ENCODE peak calls at places on chromosomes 5 and 9, in eight cellular contexts. N is ovary, U is OCI-LY7, F is cardiac muscle cell, X is A549, J is testis, H is right atrium auricular region, L is dorsolateral prefrontal cortex. I is an unnamed sample.

GRCh38 chr5:138241688-138242547 is 28.8 kb upstream of the CDC23 start:
- DNase-seq in H (no peak), J (peak; percentile 31), U (no peak), F (peak; percentile 35), L (no peak), X (no peak), N (no peak), I (no peak)

GRCh38 chr9:37408933-37409710 is 13.4 kb upstream of the GRHPR start:
- DNase-seq in X (no peak), J (no peak), U (peak; percentile 100), L (no peak), N (no peak), H (no peak), F (no peak), I (no peak)

GRCh38 chr5:150599281-150599680 is 41.2 kb upstream of the SYNPO start:
- DNase-seq in X (no peak), F (no peak), N (peak; percentile 10), L (no peak), J (no peak), U (no peak), H (no peak), I (no peak)

GRCh38 chr9:38346811-38347735 is 45.4 kb upstream of the ALDH1B1 start:
- DNase-seq in J (no peak), N (no peak), X (no peak), U (no peak), F (no peak), L (no peak), H (peak; percentile 43), I (no peak)

GRCh38 chr9:72602629-72603028 is 81.2 kb downstream of the TMC1 start:
- DNase-seq in H (no peak), J (no peak), U (no peak), N (no peak), L (no peak), F (no peak), X (no peak), I (no peak)

GRCh38 chr5:151345808-151346478 is 1.4 kb downstream of the SLC36A2 start:
- DNase-seq in L (no peak), U (no peak), X (no peak), J (no peak), N (no peak), F (no peak), H (no peak), I (no peak)

GRCh38 chr5:13816126-13816525 is 128.4 kb downstream of the DNAH5 start:
- DNase-seq in F (no peak), U (no peak), J (no peak), H (no peak), L (no peak), X (no peak), N (no peak), I (no peak)

GRCh38 chr9:18717751-18718150 is 243.8 kb downstream of the ADAMTSL1 start:
- DNase-seq in U (no peak), F (no peak), L (no peak), J (no peak), N (no peak), H (no peak), X (no peak), I (no peak)

GRCh38 chr9:14277202-14277601 is 36.7 kb downstream of the NFIB start:
- DNase-seq in X (peak; percentile 24), N (no peak), F (no peak), L (no peak), H (no peak), J (no peak), U (no peak), I (no peak)

GRCh38 chr5:36728697-36729543 is 122.5 kb downstream of the SLC1A3 start:
- DNase-seq in X (peak; percentile 69), U (peak; percentile 73), N (no peak), J (peak; percentile 23), L (no peak), H (no peak), F (peak; percentile 76), I (no peak)

DNA sequence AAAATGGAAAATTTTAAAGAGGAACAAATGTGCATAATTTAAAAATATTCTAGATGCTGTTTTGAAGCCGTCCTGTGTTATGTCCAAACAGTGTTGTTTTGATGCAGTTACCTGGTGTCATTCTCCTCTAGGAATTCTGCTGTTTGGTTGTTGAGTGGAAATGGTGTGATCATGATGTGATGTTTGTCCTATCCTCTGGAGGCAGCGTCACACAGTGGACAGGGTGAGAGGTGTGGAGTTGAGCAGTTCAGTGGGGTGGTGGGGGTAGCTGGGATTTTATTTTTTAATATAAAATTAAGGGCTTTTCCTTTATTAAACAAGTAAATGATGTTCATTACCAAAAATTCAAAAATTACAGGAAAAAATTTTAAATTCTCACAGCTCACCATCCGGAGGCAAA is 31.2 kb downstream of the PRDM6 start:
- DNase-seq in N (no peak), H (no peak), X (peak; percentile 39), F (no peak), J (no peak), U (no peak), L (no peak), I (no peak)
- TF ChIP-seq CTCF in N (no peak), H (no peak), X (peak; percentile 19), F (peak; percentile 19), J (no peak), U (peak; percentile 37), L (no peak), I (no peak)

GRCh38 chr9:113153599-113153998 is 2.8 kb downstream of the SLC31A2 start:
- DNase-seq in U (no peak), H (no peak), X (no peak), N (no peak), J (no peak), F (no peak), L (no peak), I (no peak)

GRCh38 chr9:113155911-113156559 is 5.2 kb downstream of the SLC31A2 start:
- DNase-seq in X (no peak), F (no peak), U (no peak), J (no peak), N (no peak), L (no peak), H (no peak), I (no peak)

GRCh38 chr9:113152699-113153098 is 1.9 kb downstream of the SLC31A2 start:
- DNase-seq in X (no peak), N (no peak), J (no peak), H (no peak), U (no peak), L (no peak), F (no peak), I (no peak)

GRCh38 chr9:113154936-113155335 is 4.1 kb downstream of the SLC31A2 start:
- DNase-seq in X (no peak), U (no peak), H (no peak), J (no peak), L (no peak), F (no peak), N (no peak), I (no peak)

DNA sequence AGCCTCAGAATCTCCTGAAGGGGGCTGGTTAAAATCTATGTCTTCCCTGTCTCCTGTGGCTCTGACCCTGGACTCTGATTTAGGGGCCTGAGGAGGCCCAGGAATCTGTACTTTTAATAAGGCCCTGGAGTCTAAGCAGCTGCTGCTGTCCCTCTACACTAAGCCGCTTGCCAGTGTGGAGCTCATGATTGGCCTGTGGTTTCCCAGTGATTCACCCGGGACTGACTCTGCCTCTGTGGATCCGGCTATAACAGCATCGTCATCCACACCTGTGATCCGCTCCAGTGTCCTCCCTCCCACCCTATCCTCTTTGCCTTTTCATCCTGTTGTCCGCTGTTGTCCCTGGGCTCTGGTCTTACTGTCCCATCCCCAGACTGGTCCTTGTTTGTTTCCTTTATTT is 3.7 kb downstream of the SLC31A2 start:
- DNase-seq in X (no peak), F (no peak), U (no peak), J (no peak), H (no peak), N (no peak), L (peak; percentile 59), I (no peak)
- H3K27ac ChIP-seq in X (no peak overlapping the region), F (no peak overlapping the region), U (no peak overlapping the region), J (no peak overlapping the region), H (peak overlapping the region; percentile 17), N (no peak overlapping the region), L (peak overlapping the region; percentile 95), I (no peak overlapping the region)

GRCh38 chr9:32578976-32579375 is 6.0 kb upstream of the NDUFB6 start:
- DNase-seq in F (no peak), L (no peak), N (no peak), J (no peak), U (no peak), X (no peak), H (no peak), I (no peak)

GRCh38 chr9:32572900-32573523 is at the start of gene NDUFB6:
- DNase-seq in J (peak; percentile 97), U (peak; percentile 98), L (peak; percentile 92), N (peak; percentile 92), F (peak; percentile 97), H (peak; percentile 94), X (peak; percentile 95), I (peak; percentile 93)

GRCh38 chr9:32579706-32580331 is 6.9 kb upstream of the NDUFB6 start:
- DNase-seq in H (peak; percentile 68), N (peak; percentile 75), X (peak; percentile 59), F (peak; percentile 76), J (peak; percentile 88), U (peak; percentile 77), L (peak; percentile 57), I (no peak)

GRCh38 chr9:32580631-32581300 is 7.8 kb upstream of the NDUFB6 start:
- DNase-seq in H (no peak), X (no peak), J (peak; percentile 56), L (no peak), N (no peak), U (peak; percentile 51), F (peak; percentile 2), I (no peak)

GRCh38 chr9:32577316-32577715 is 4.4 kb upstream of the NDUFB6 start:
- DNase-seq in J (no peak), F (no peak), H (no peak), N (no peak), X (no peak), L (no peak), U (no peak), I (no peak)
- H3K4me3 ChIP-seq in J (no peak overlapping the region), F (no peak overlapping the region), H (no peak overlapping the region), N (no peak overlapping the region), X (no peak overlapping the region), L (no peak overlapping the region), U (no peak overlapping the region), I (no peak overlapping the region)

GRCh38 chr9:87883990-87884389 is 1.3 kb downstream of the SPATA31E1 start:
- DNase-seq in J (no peak), L (no peak), H (no peak), F (no peak), U (no peak), X (peak; percentile 18), N (no peak), I (no peak)
- TF ChIP-seq CTCF in J (no peak), L (no peak), H (no peak), F (peak; percentile 20), U (peak; percentile 56), X (peak; percentile 15), N (no peak), I (no peak)

DNA sequence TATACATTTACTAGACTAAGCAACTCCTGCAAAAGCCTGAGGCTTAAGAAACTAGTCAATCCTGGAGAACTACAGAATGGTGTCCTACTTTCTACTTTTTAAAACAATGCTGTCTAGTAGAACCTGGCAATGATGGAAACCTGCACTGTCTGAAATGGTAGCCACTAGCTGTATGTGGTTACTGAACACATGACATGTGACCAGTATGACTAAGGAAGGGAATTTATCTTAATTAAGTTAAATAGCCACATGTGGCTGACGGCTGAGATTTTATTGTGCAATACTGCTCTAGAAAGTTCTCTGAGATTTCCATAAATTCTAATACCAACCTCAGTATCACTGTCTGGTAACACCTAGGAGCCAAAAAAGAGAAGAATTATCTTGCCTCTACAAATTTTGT is 44.9 kb upstream of the RAPGEF6 start:
- DNase-seq in J (no peak), L (no peak), N (no peak), H (no peak), X (no peak), F (no peak), U (no peak), I (no peak)
- H3K27ac ChIP-seq in J (no peak overlapping the region), L (no peak overlapping the region), N (no peak overlapping the region), H (no peak overlapping the region), X (no peak overlapping the region), F (no peak overlapping the region), U (no peak overlapping the region), I (no peak overlapping the region)